ENCODE peak calls at places on chromosome 20, in nine cellular contexts. T is fibroblast of villous mesenchyme, X is choroid plexus epithelial cell, D is left ventricle myocardium inferior, N is fibroblast of lung, P is OCI-LY7, Q is A549, F is heart right ventricle, G is lower lobe of right lung. C is an unnamed sample.

GRCh38 chr20:60057866-60058807 is 99.9 kb downstream of the CDH26 start:
- DNase-seq in T (peak; percentile 38), X (peak; percentile 47), D (peak; percentile 42), N (peak; percentile 72), P (peak; percentile 4), Q (no peak), F (peak; percentile 57), G (peak; percentile 73), C (no peak)

GRCh38 chr20:1338801-1339200 is 9.9 kb upstream of the SDCBP2 start:
- DNase-seq in T (no peak), X (no peak), D (no peak), N (no peak), P (no peak), Q (no peak), F (no peak), G (no peak), C (no peak)

GRCh38 chr20:17995967-17996819 is 27.4 kb downstream of the MGME1 start:
- DNase-seq in T (peak; percentile 70), X (peak; percentile 82), D (no peak), N (peak; percentile 62), P (peak; percentile 76), Q (peak; percentile 66), F (no peak), G (no peak), C (no peak)

GRCh38 chr20:48189177-48189576 is 403.9 kb upstream of the SULF2 start:
- DNase-seq in T (peak; percentile 52), X (peak; percentile 49), D (no peak), N (peak; percentile 54), P (peak; percentile 46), Q (peak; percentile 28), F (no peak), G (no peak), C (no peak)

GRCh38 chr20:31515775-31516107 is 1.5 kb downstream of the HM13 start:
- DNase-seq in T (no peak), X (no peak), D (no peak), N (no peak), P (peak; percentile 6), Q (no peak), F (no peak), G (no peak), C (no peak)

GRCh38 chr20:4014031-4014474 is 1.3 kb downstream of the RNF24 start:
- DNase-seq in T (peak; percentile 85), X (peak; percentile 91), D (no peak), N (peak; percentile 79), P (peak; percentile 48), Q (peak; percentile 73), F (no peak), G (no peak), C (peak; percentile 28)

GRCh38 chr20:59625214-59625922 is 21.0 kb downstream of the PHACTR3 start:
- DNase-seq in T (no peak), X (no peak), D (no peak), N (no peak), P (no peak), Q (no peak), F (no peak), G (no peak), C (no peak)

GRCh38 chr20:8518878-8519277 is 386.8 kb downstream of the PLCB1 start:
- DNase-seq in T (no peak), X (no peak), D (no peak), N (no peak), P (no peak), Q (no peak), F (no peak), G (no peak), C (no peak)

GRCh38 chr20:58691773-58692578 is 624 bp upstream of the NPEPL1 start:
- DNase-seq in T (peak; percentile 78), X (peak; percentile 39), D (peak; percentile 56), N (no peak), P (no peak), Q (no peak), F (peak; percentile 53), G (peak; percentile 85), C (no peak)

GRCh38 chr20:10802201-10802600 is 128.4 kb upstream of the JAG1 start:
- DNase-seq in T (no peak), X (peak; percentile 14), D (no peak), N (peak; percentile 74), P (no peak), Q (no peak), F (no peak), G (no peak), C (peak; percentile 14)

GRCh38 chr20:23096986-23097520 is 10.9 kb upstream of the CD93 start:
- DNase-seq in T (no peak), X (no peak), D (no peak), N (no peak), P (no peak), Q (no peak), F (no peak), G (no peak), C (no peak)
- H3K4me3 ChIP-seq in T (no peak overlapping the region), X (no peak overlapping the region), D (no peak overlapping the region), N (no peak overlapping the region), P (no peak overlapping the region), Q (no peak overlapping the region), F (no peak overlapping the region), G (no peak overlapping the region), C (no peak overlapping the region)

GRCh38 chr20:49230021-49230420 is 10.8 kb downstream of the DDX27 start:
- DNase-seq in T (no peak), X (no peak), D (no peak), N (no peak), P (no peak), Q (no peak), F (no peak), G (no peak), C (no peak)

GRCh38 chr20:49230575-49231211 is 11.5 kb downstream of the DDX27 start:
- DNase-seq in T (peak; percentile 55), X (peak; percentile 43), D (peak; percentile 36), N (no peak), P (no peak), Q (no peak), F (peak; percentile 27), G (peak; percentile 66), C (no peak)

GRCh38 chr20:49231461-49231860 is 12.2 kb downstream of the DDX27 start:
- DNase-seq in T (no peak), X (no peak), D (no peak), N (no peak), P (no peak), Q (no peak), F (no peak), G (no peak), C (no peak)

GRCh38 chr20:49228676-49229075 is 9.5 kb downstream of the DDX27 start:
- DNase-seq in T (no peak), X (no peak), D (no peak), N (no peak), P (no peak), Q (no peak), F (no peak), G (no peak), C (no peak)

DNA sequence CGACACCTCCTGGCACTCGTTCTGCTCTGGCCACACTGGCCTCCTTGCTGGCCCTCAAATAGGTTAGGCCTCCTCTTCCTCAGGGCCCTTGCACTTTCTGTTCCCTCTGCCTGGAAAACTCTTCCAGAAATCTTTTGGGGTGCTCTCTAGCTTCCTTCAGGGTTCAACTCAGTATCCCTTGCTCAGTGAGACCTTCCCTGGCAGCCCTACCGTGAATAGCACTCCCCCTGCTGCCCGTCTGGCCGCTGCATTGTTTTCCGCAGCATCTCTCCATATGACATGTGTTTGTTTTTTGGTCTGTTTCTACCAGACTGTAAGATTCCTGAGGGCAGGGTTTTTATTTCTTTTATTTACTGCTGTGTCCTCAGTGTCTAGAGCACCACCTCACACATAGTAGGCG is 6.7 kb downstream of the DDX27 start:
- DNase-seq in T (no peak), X (no peak), D (no peak), N (no peak), P (no peak), Q (no peak), F (no peak), G (no peak), C (no peak)
- TF ChIP-seq CTCF in T (no peak), X (peak; percentile 5), D (no peak), N (no peak), P (no peak), Q (no peak), F (no peak), G (no peak), C (no peak)

GRCh38 chr20:36861625-36861874 is 14.4 kb upstream of the TLDC2 start:
- DNase-seq in T (no peak), X (no peak), D (peak; percentile 56), N (no peak), P (no peak), Q (no peak), F (peak; percentile 54), G (no peak), C (no peak)

GRCh38 chr20:36860811-36861624 is 14.9 kb upstream of the TLDC2 start:
- DNase-seq in T (no peak), X (no peak), D (no peak), N (no peak), P (no peak), Q (no peak), F (no peak), G (no peak), C (no peak)

GRCh38 chr20:36865076-36865860 is 10.7 kb upstream of the TLDC2 start:
- DNase-seq in T (no peak), X (no peak), D (no peak), N (no peak), P (no peak), Q (no peak), F (no peak), G (no peak), C (no peak)

GRCh38 chr20:36861875-36862801 is 13.8 kb upstream of the TLDC2 start:
- DNase-seq in T (peak; percentile 87), X (peak; percentile 70), D (peak; percentile 90), N (peak; percentile 79), P (no peak), Q (peak; percentile 96), F (peak; percentile 82), G (peak; percentile 77), C (no peak)

GRCh38 chr20:36862857-36863668 is 12.9 kb upstream of the TLDC2 start:
- DNase-seq in T (no peak), X (no peak), D (no peak), N (no peak), P (no peak), Q (no peak), F (no peak), G (no peak), C (no peak)
- H3K4me3 ChIP-seq in T (peak overlapping the region; percentile 57), X (peak overlapping the region; percentile 64), D (peak overlapping the region; percentile 77), N (peak overlapping the region; percentile 90), P (peak overlapping the region; percentile 62), Q (peak overlapping the region; percentile 85), F (peak overlapping the region; percentile 74), G (peak overlapping the region; percentile 59), C (peak overlapping the region; percentile 69)

GRCh38 chr20:38961530-38962043 is 557 bp upstream of the DHX35 start:
- DNase-seq in T (no peak), X (no peak), D (no peak), N (no peak), P (peak; percentile 27), Q (peak; percentile 17), F (no peak), G (no peak), C (no peak)

GRCh38 chr20:38963745-38964144 is 1.6 kb downstream of the DHX35 start:
- DNase-seq in T (no peak), X (no peak), D (no peak), N (no peak), P (no peak), Q (no peak), F (no peak), G (no peak), C (no peak)

GRCh38 chr20:38962898-38963484 is 847 bp downstream of the DHX35 start:
- DNase-seq in T (no peak), X (no peak), D (no peak), N (no peak), P (peak; percentile 14), Q (no peak), F (no peak), G (no peak), C (no peak)

GRCh38 chr20:38965264-38965663 is 3.1 kb downstream of the DHX35 start:
- DNase-seq in T (no peak), X (no peak), D (no peak), N (no peak), P (no peak), Q (no peak), F (no peak), G (no peak), C (no peak)

GRCh38 chr20:38962044-38962897 is at the start of gene DHX35:
- DNase-seq in T (peak; percentile 96), X (peak; percentile 98), D (peak; percentile 99), N (peak; percentile 91), P (peak; percentile 98), Q (peak; percentile 91), F (peak; percentile 99), G (peak; percentile 99), C (peak; percentile 50)
- TF ChIP-seq CTCF in T (peak; percentile 42), X (peak; percentile 73), D (peak; percentile 47), N (peak; percentile 46), P (peak; percentile 70), Q (peak; percentile 31), F (peak; percentile 32), G (peak; percentile 19), C (peak; percentile 47)